ENCODE peak calls at places on chromosomes 2 and 18, in seven cellular contexts. R, Q, I, Y, N, B and T are unnamed samples.

GRCh38 chr2:74806355-74806839 is 27.5 kb upstream of the HK2 start:
- DNase-seq in R (no peak), B (no peak), Q (peak), Y (no peak), I (no peak), N (no peak), T (no peak)

GRCh38 chr18:59460060-59460395 is 101.0 kb upstream of the LMAN1 start:
- DNase-seq in R (no peak), Q (no peak), N (no peak), I (peak), B (no peak), Y (no peak), T (no peak)

GRCh38 chr2:172287605-172288326 is 139.6 kb upstream of the ITGA6 start:
- DNase-seq in N (no peak), Q (no peak), R (no peak), B (peak), I (no peak), Y (no peak), T (peak)

GRCh38 chr2:240429872-240430491 is 5.5 kb upstream of the GPC1 start:
- DNase-seq in B (no peak), R (no peak), Q (no peak), Y (no peak), I (no peak), N (no peak), T (no peak)

GRCh38 chr18:31819106-31819924 is 58.6 kb upstream of the SLC25A52 start:
- DNase-seq in B (no peak), R (no peak), I (peak), Y (no peak), N (peak), Q (no peak), T (no peak)

GRCh38 chr18:37238271-37238670 is 327.3 kb downstream of the CELF4 start:
- DNase-seq in Q (no peak), N (no peak), Y (no peak), R (no peak), I (no peak), B (no peak), T (no peak)

GRCh38 chr2:239399404-239399999 is 1.3 kb downstream of the HDAC4 start:
- DNase-seq in Q (peak), N (no peak), Y (peak), B (no peak), I (peak), R (no peak), T (peak)

GRCh38 chr2:189751080-189751658 is 11.4 kb downstream of the OSGEPL1 start:
- DNase-seq in Q (peak), R (no peak), I (peak), N (peak), B (peak), Y (peak), T (peak)

GRCh38 chr18:46278481-46279465 is 174.6 kb downstream of the HAUS1 start:
- DNase-seq in N (no peak), B (no peak), R (no peak), Q (no peak), I (no peak), Y (no peak), T (no peak)

GRCh38 chr2:190646780-190647626 is 1.9 kb upstream of the NAB1 start:
- DNase-seq in I (no peak), N (no peak), R (no peak), Y (no peak), Q (no peak), B (no peak), T (no peak)

GRCh38 chr2:5693288-5694015 is 1.3 kb downstream of the SOX11 start:
- DNase-seq in I (peak), Y (no peak), B (no peak), Q (no peak), N (no peak), R (no peak), T (no peak)
- TF ChIP-seq CTCF in I (no peak), Y (no peak), B (no peak), Q (no peak), N (no peak), R (no peak), T (no peak)

GRCh38 chr18:27400001-27400400 is 214.9 kb upstream of the CHST9 start:
- DNase-seq in Y (no peak), Q (no peak), I (no peak), N (no peak), B (no peak), R (no peak), T (no peak)
- TF ChIP-seq CTCF in Y (no peak), Q (no peak), I (peak), N (peak), B (no peak), R (no peak), T (no peak)

GRCh38 chr2:27431395-27431794 is 3.0 kb downstream of the NRBP1 start:
- DNase-seq in R (no peak), B (no peak), Q (no peak), I (no peak), N (no peak), Y (no peak), T (no peak)

GRCh38 chr2:27422958-27423357 is 5.5 kb upstream of the NRBP1 start:
- DNase-seq in R (no peak), N (no peak), B (no peak), Q (no peak), I (no peak), Y (no peak), T (no peak)

GRCh38 chr2:27428978-27429541 is 629 bp downstream of the NRBP1 start:
- DNase-seq in N (no peak), R (peak), B (peak), Y (peak), Q (peak), I (peak), T (peak)

GRCh38 chr2:27427863-27428212 is 593 bp upstream of the NRBP1 start:
- DNase-seq in R (no peak), B (no peak), Q (no peak), N (no peak), I (no peak), Y (no peak), T (no peak)

GRCh38 chr2:27428213-27428977 is at the start of gene NRBP1:
- DNase-seq in R (peak), B (peak), Q (peak), N (peak), Y (peak), I (peak), T (peak)
- TF ChIP-seq CTCF in R (no peak), B (no peak), Q (no peak), N (peak), Y (no peak), I (peak), T (no peak)

GRCh38 chr2:31138037-31138962 is at the start of gene GALNT14:
- DNase-seq in Y (peak), R (peak), I (peak), Q (peak), N (peak), B (no peak), T (peak)
- TF ChIP-seq CTCF in Y (peak), R (peak), I (peak), Q (peak), N (peak), B (no peak), T (peak)

GRCh38 chr2:238106339-238106697 is 6.2 kb downstream of the ESPNL start:
- DNase-seq in N (no peak), Q (peak), B (no peak), R (no peak), Y (no peak), I (peak), T (no peak)
- TF ChIP-seq CTCF in N (no peak), Q (no peak), B (no peak), R (no peak), Y (no peak), I (no peak), T (no peak)

GRCh38 chr2:65227471-65228248 is at the start of gene ACTR2:
- DNase-seq in R (peak), B (peak), Y (peak), I (peak), Q (peak), N (peak), T (peak)
- TF ChIP-seq CTCF in R (no peak), B (no peak), Y (peak), I (no peak), Q (peak), N (no peak), T (peak)